ENCODE peak calls at places on chromosomes 3 and 15, in five cellular contexts. R, V, X, A and J are unnamed samples.

GRCh38 chr15:83813697-83814096 is 159.8 kb downstream of the ADAMTSL3 start:
- DNase-seq in R (no peak), V (no peak), X (no peak), A (no peak), J (no peak)

GRCh38 chr3:113758389-113759029 is 11.7 kb downstream of the ATP6V1A start:
- DNase-seq in R (no peak), V (no peak), X (no peak), A (peak; percentile 75), J (no peak)

GRCh38 chr3:31405515-31405914 is 127.2 kb upstream of the STT3B start:
- DNase-seq in R (no peak), V (no peak), X (no peak), A (no peak), J (no peak)

GRCh38 chr15:80923668-80924067 is 66.0 kb downstream of the MESD start:
- DNase-seq in R (no peak), V (no peak), X (no peak), A (peak; percentile 57), J (no peak)

GRCh38 chr3:36542186-36542585 is 161.9 kb downstream of the STAC start:
- DNase-seq in R (no peak), V (no peak), X (no peak), A (no peak), J (no peak)

GRCh38 chr15:26126819-26127387 is 263.8 kb upstream of the ATP10A start:
- DNase-seq in R (peak; percentile 6), V (no peak), X (no peak), A (no peak), J (no peak)

GRCh38 chr15:81182746-81183402 is 13.8 kb upstream of the IL16 start:
- DNase-seq in R (no peak), V (no peak), X (no peak), A (no peak), J (no peak)

GRCh38 chr15:53522878-53523455 is 236.5 kb downstream of the WDR72 start:
- DNase-seq in R (no peak), V (peak; percentile 29), X (no peak), A (no peak), J (no peak)

GRCh38 chr15:77521206-77521605 is 100.5 kb downstream of the HMG20A start:
- DNase-seq in R (peak; percentile 85), V (no peak), X (no peak), A (no peak), J (no peak)